ENCODE peak calls at places on chromosomes 3 and 15, in seven cellular contexts. Z is stomach, K is breast epithelium, Q is upper lobe of left lung, H is psoas muscle, T is AG04450, R is PC-3. I is an unnamed sample. For H3K9me3, the result is how much of the 10 kb centered on the place peaks cover.

GRCh38 chr3:176479291-176479690 is 718.0 kb downstream of the TBL1XR1 start:
- DNase-seq in Z (no peak), K (no peak), Q (no peak), H (no peak), T (no peak), R (peak), I (no peak)

GRCh38 chr3:29513236-29513635 is 232.4 kb downstream of the RBMS3 start:
- DNase-seq in Z (no peak), K (no peak), Q (no peak), H (no peak), T (no peak), R (peak), I (no peak)

GRCh38 chr3:37853691-37854413 is 7.8 kb upstream of the CTDSPL start:
- DNase-seq in Z (peak), K (peak), Q (no peak), H (no peak), T (no peak), R (no peak), I (no peak)

GRCh38 chr3:72346526-72346926 is 501.7 kb downstream of the SHQ1 start:
- DNase-seq in Z (no peak), K (no peak), Q (peak), H (peak), T (peak), R (peak), I (peak)

GRCh38 chr15:39312984-39313383 is 267.9 kb upstream of the THBS1 start:
- DNase-seq in Z (no peak), K (no peak), Q (no peak), H (no peak), T (no peak), R (peak), I (no peak)

GRCh38 chr15:43410572-43411214 is 39.8 kb downstream of the TUBGCP4 start:
- DNase-seq in Z (no peak), K (no peak), Q (no peak), H (no peak), T (no peak), R (no peak), I (no peak)

GRCh38 chr3:43142472-43142871 is 36.6 kb upstream of the POMGNT2 start:
- DNase-seq in Z (no peak), K (no peak), Q (no peak), H (no peak), T (no peak), R (no peak), I (no peak)

GRCh38 chr15:95013379-95013778 is 782.0 kb downstream of the MCTP2 start:
- DNase-seq in Z (no peak), K (no peak), Q (no peak), H (no peak), T (no peak), R (no peak), I (no peak)

GRCh38 chr3:81395739-81396138 is 365.7 kb downstream of the GBE1 start:
- DNase-seq in Z (no peak), K (no peak), Q (no peak), H (no peak), T (no peak), R (no peak), I (peak)

GRCh38 chr3:38634133-38634532 is 15.4 kb downstream of the SCN5A start:
- DNase-seq in Z (no peak), K (no peak), Q (no peak), H (peak), T (no peak), R (peak), I (peak)

GRCh38 chr3:56826831-56827722 is 25.3 kb upstream of the ARHGEF3 start:
- DNase-seq in Z (no peak), K (no peak), Q (no peak), H (no peak), T (no peak), R (peak), I (no peak)

GRCh38 chr3:127157181-127157828 is 35.6 kb upstream of the PRR23E start:
- DNase-seq in Z (no peak), K (peak), Q (peak), H (no peak), T (no peak), R (no peak), I (no peak)

GRCh38 chr3:36524560-36524959 is 144.3 kb downstream of the STAC start:
- DNase-seq in Z (no peak), K (no peak), Q (no peak), H (no peak), T (no peak), R (no peak), I (no peak)

GRCh38 chr15:96804754-96805153 is 474.3 kb downstream of the NR2F2 start:
- DNase-seq in Z (no peak), K (no peak), Q (no peak), H (no peak), T (no peak), R (no peak), I (no peak)

GRCh38 chr3:38121832-38122461 is 15.0 kb downstream of the ACAA1 start:
- DNase-seq in Z (peak), K (no peak), Q (no peak), H (no peak), T (no peak), R (no peak), I (peak)

GRCh38 chr3:36212291-36212690 is 168.0 kb upstream of the STAC start:
- DNase-seq in Z (no peak), K (no peak), Q (no peak), H (no peak), T (no peak), R (peak), I (no peak)

GRCh38 chr3:125003369-125003853 is 52.4 kb downstream of the HEG1 start:
- DNase-seq in Z (no peak), K (no peak), Q (no peak), H (peak), T (peak), R (peak), I (no peak)

DNA sequence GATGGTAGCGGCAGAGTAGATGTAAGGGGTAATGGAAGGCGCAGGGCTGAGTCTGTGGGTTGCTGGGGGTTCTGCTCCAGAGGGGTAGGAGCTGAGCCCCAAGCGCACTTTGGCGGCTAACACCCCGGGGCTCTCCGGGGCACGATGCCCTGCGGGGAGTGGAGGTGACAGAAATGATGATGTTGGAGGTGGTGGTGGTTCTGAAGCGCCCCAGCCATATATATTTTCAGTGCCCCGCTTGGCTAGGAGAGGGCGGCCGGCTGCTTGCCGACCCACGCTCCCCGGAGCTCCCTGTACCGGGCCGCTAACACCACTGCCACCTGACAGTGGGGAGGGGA is 9.7 kb downstream of the ZIC4 start:
- DNase-seq in Z (no peak), K (no peak), Q (no peak), H (no peak), T (no peak), R (no peak), I (no peak)
- H3K9me3 ChIP-seq in Z (under half), K (under half), Q (under half), H (under half), T (under half), R (under half), I (under half)

GRCh38 chr3:149129326-149130123 is at the start of gene HPS3:
- DNase-seq in Z (peak), K (peak), Q (peak), H (peak), T (peak), R (peak), I (peak)
- TF ChIP-seq CTCF in Z (no peak), K (no peak), Q (peak), H (no peak), T (no peak), R (no peak), I (no peak)

DNA sequence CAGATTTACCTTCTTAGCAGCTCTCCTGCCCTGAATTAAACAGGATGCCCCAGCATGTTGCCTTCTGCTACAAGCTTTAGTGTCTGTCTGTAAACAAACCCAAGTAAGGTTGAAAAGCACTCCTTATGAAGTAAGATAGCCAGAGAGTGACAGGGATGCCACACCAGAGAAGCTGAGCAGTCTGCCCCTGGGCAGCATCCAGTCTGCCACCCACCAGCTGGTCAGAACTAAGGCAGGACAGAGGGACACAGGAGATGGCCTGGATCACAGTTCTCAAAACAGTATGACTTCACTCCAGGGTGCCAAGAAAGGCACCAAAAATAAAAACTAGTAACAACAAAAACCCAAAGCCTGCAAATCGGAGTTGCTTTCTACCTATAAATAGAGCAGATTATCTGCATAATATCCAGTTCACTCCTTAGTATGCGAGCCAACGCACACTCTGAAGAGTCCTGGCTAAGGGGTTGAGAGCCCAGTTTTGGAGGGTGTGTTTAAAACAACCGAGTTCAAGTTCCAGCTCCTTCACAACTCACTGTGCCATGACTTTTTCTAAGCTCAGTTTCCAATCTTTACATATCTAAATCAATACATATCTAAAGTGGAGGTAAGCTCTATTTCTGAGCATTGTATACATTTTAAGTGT is 198.9 kb downstream of the KCNMB2 start:
- DNase-seq in Z (no peak), K (no peak), Q (no peak), H (no peak), T (no peak), R (no peak), I (no peak)
- H3K27ac ChIP-seq in Z (no peak), K (no peak), Q (no peak), H (no peak), T (no peak), R (no peak), I (no peak)

GRCh38 chr15:46059921-46060565 is 425.2 kb downstream of the SQOR start:
- DNase-seq in Z (no peak), K (no peak), Q (no peak), H (no peak), T (no peak), R (no peak), I (no peak)
- H3K9me3 ChIP-seq in Z (under half), K (under half), Q (under half), H (under half), T (under half), R (under half), I (under half)

DNA sequence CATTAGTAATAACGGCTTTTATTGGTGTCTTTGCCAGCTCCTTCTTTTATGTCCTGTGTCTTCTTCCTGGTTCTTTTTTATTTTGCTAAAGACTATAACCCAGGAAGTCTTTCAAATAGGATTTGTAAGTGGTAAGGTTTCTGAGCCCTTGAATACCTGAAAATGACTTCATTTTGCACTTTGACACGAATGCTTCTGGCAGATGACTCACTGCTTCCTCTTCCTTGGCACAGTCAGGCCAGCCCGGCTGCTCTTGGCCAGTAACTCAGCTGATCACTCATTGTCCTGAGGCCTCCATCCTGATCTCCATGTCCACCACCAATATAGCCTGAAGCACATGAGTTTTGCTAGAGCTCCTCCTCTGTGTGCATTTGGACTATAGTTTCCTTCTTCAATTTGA is 48.7 kb upstream of the NR2E3 start:
- DNase-seq in Z (peak), K (no peak), Q (peak), H (no peak), T (peak), R (peak), I (no peak)
- TF ChIP-seq CTCF in Z (no peak), K (no peak), Q (no peak), H (no peak), T (no peak), R (no peak), I (no peak)

I was measured in endodermal cell.